ENCODE peak calls at places on chromosomes 7 and 10, in eight cellular contexts. One of them, this sample, is unnamed.
A peak's percentile ranks its signal among the peaks of the same experiment; 100 is the strongest.

GRCh38 chr10:128766915-128767314 is 640.7 kb upstream of the MKI67 start:
- DNase-seq in activated CD4-positive, alpha-beta T cell treated with anti-CD3 and anti-CD28 coated beads for 36 hours: no peak
- DNase-seq in activated B cell treated with CpG ODN at 0.5 μM for 24 hours: no peak
- DNase-seq in stimulated activated naive B cell treated with anti-CD40 and anti-IgM and Interleukin-4, amounts not matched to agents 10 μg/mL and 1 μg/mL and 100 μg/mL, for 72 hours: no peak
- DNase-seq in SJSA1: no peak
- DNase-seq in GM23338: no peak
- DNase-seq in transverse colon: no peak
- DNase-seq in A549: no peak
- DNase-seq in this sample: no peak

GRCh38 chr7:38541440-38541839 is 89.7 kb downstream of the AMPH start:
- DNase-seq in stimulated activated naive B cell treated with anti-CD40 and anti-IgM and Interleukin-4, amounts not matched to agents 10 μg/mL and 1 μg/mL and 100 μg/mL, for 72 hours: no peak
- DNase-seq in transverse colon: peak; percentile 8
- DNase-seq in SJSA1: no peak
- DNase-seq in activated CD4-positive, alpha-beta T cell treated with anti-CD3 and anti-CD28 coated beads for 36 hours: no peak
- DNase-seq in A549: no peak
- DNase-seq in GM23338: no peak
- DNase-seq in activated B cell treated with CpG ODN at 0.5 μM for 24 hours: no peak
- DNase-seq in this sample: no peak

GRCh38 chr7:121369462-121369861 is 26.6 kb downstream of the FAM3C start:
- DNase-seq in SJSA1: no peak
- DNase-seq in GM23338: no peak
- DNase-seq in transverse colon: no peak
- DNase-seq in activated CD4-positive, alpha-beta T cell treated with anti-CD3 and anti-CD28 coated beads for 36 hours: no peak
- DNase-seq in A549: peak; percentile 5
- DNase-seq in activated B cell treated with CpG ODN at 0.5 μM for 24 hours: no peak
- DNase-seq in stimulated activated naive B cell treated with anti-CD40 and anti-IgM and Interleukin-4, amounts not matched to agents 10 μg/mL and 1 μg/mL and 100 μg/mL, for 72 hours: no peak
- DNase-seq in this sample: no peak

GRCh38 chr7:142878315-142878714 is 7.2 kb downstream of the TRPV6 start:
- DNase-seq in stimulated activated naive B cell treated with anti-CD40 and anti-IgM and Interleukin-4, amounts not matched to agents 10 μg/mL and 1 μg/mL and 100 μg/mL, for 72 hours: no peak
- DNase-seq in SJSA1: no peak
- DNase-seq in transverse colon: no peak
- DNase-seq in A549: no peak
- DNase-seq in activated B cell treated with CpG ODN at 0.5 μM for 24 hours: no peak
- DNase-seq in GM23338: no peak
- DNase-seq in activated CD4-positive, alpha-beta T cell treated with anti-CD3 and anti-CD28 coated beads for 36 hours: no peak
- DNase-seq in this sample: no peak

GRCh38 chr10:130631139-130631864 is 495.1 kb downstream of the GLRX3 start:
- DNase-seq in stimulated activated naive B cell treated with anti-CD40 and anti-IgM and Interleukin-4, amounts not matched to agents 10 μg/mL and 1 μg/mL and 100 μg/mL, for 72 hours: no peak
- DNase-seq in transverse colon: peak; percentile 20
- DNase-seq in A549: no peak
- DNase-seq in activated B cell treated with CpG ODN at 0.5 μM for 24 hours: no peak
- DNase-seq in GM23338: no peak
- DNase-seq in activated CD4-positive, alpha-beta T cell treated with anti-CD3 and anti-CD28 coated beads for 36 hours: no peak
- DNase-seq in SJSA1: no peak
- DNase-seq in this sample: no peak

GRCh38 chr7:45917064-45917463 is 4.0 kb downstream of the IGFBP3 start:
- DNase-seq in activated B cell treated with CpG ODN at 0.5 μM for 24 hours: no peak
- DNase-seq in stimulated activated naive B cell treated with anti-CD40 and anti-IgM and Interleukin-4, amounts not matched to agents 10 μg/mL and 1 μg/mL and 100 μg/mL, for 72 hours: no peak
- DNase-seq in A549: no peak
- DNase-seq in SJSA1: no peak
- DNase-seq in transverse colon: no peak
- DNase-seq in GM23338: no peak
- DNase-seq in activated CD4-positive, alpha-beta T cell treated with anti-CD3 and anti-CD28 coated beads for 36 hours: no peak
- DNase-seq in this sample: no peak

GRCh38 chr10:57972783-57973182 is 294.9 kb downstream of the IPMK start:
- DNase-seq in GM23338: no peak
- DNase-seq in A549: no peak
- DNase-seq in stimulated activated naive B cell treated with anti-CD40 and anti-IgM and Interleukin-4, amounts not matched to agents 10 μg/mL and 1 μg/mL and 100 μg/mL, for 72 hours: no peak
- DNase-seq in transverse colon: no peak
- DNase-seq in SJSA1: no peak
- DNase-seq in activated CD4-positive, alpha-beta T cell treated with anti-CD3 and anti-CD28 coated beads for 36 hours: no peak
- DNase-seq in activated B cell treated with CpG ODN at 0.5 μM for 24 hours: no peak
- DNase-seq in this sample: no peak

GRCh38 chr10:114042895-114043531 is 653 bp upstream of the ADRB1 start:
- DNase-seq in transverse colon: peak; percentile 21
- DNase-seq in stimulated activated naive B cell treated with anti-CD40 and anti-IgM and Interleukin-4, amounts not matched to agents 10 μg/mL and 1 μg/mL and 100 μg/mL, for 72 hours: peak; percentile 23
- DNase-seq in SJSA1: peak; percentile 55
- DNase-seq in activated CD4-positive, alpha-beta T cell treated with anti-CD3 and anti-CD28 coated beads for 36 hours: peak; percentile 31
- DNase-seq in GM23338: peak; percentile 76
- DNase-seq in activated B cell treated with CpG ODN at 0.5 μM for 24 hours: peak; percentile 27
- DNase-seq in A549: peak; percentile 63
- DNase-seq in this sample: peak; percentile 56

GRCh38 chr7:92765725-92766124 is 70.6 kb downstream of the CDK6 start:
- DNase-seq in A549: peak; percentile 85
- DNase-seq in GM23338: no peak
- DNase-seq in SJSA1: peak; percentile 75
- DNase-seq in activated CD4-positive, alpha-beta T cell treated with anti-CD3 and anti-CD28 coated beads for 36 hours: no peak
- DNase-seq in activated B cell treated with CpG ODN at 0.5 μM for 24 hours: no peak
- DNase-seq in transverse colon: no peak
- DNase-seq in stimulated activated naive B cell treated with anti-CD40 and anti-IgM and Interleukin-4, amounts not matched to agents 10 μg/mL and 1 μg/mL and 100 μg/mL, for 72 hours: no peak
- DNase-seq in this sample: no peak

GRCh38 chr10:80633383-80633860 is 95.7 kb downstream of the SH2D4B start:
- DNase-seq in activated B cell treated with CpG ODN at 0.5 μM for 24 hours: no peak
- DNase-seq in stimulated activated naive B cell treated with anti-CD40 and anti-IgM and Interleukin-4, amounts not matched to agents 10 μg/mL and 1 μg/mL and 100 μg/mL, for 72 hours: no peak
- DNase-seq in transverse colon: no peak
- DNase-seq in activated CD4-positive, alpha-beta T cell treated with anti-CD3 and anti-CD28 coated beads for 36 hours: no peak
- DNase-seq in A549: no peak
- DNase-seq in GM23338: no peak
- DNase-seq in SJSA1: no peak
- DNase-seq in this sample: no peak

GRCh38 chr7:116316838-116317612 is 106.7 kb downstream of the TES start:
- DNase-seq in A549: peak; percentile 98
- DNase-seq in SJSA1: peak; percentile 92
- DNase-seq in stimulated activated naive B cell treated with anti-CD40 and anti-IgM and Interleukin-4, amounts not matched to agents 10 μg/mL and 1 μg/mL and 100 μg/mL, for 72 hours: peak; percentile 20
- DNase-seq in GM23338: no peak
- DNase-seq in activated B cell treated with CpG ODN at 0.5 μM for 24 hours: no peak
- DNase-seq in activated CD4-positive, alpha-beta T cell treated with anti-CD3 and anti-CD28 coated beads for 36 hours: peak; percentile 66
- DNase-seq in transverse colon: no peak
- DNase-seq in this sample: no peak

GRCh38 chr7:100745184-100745583 is 11.8 kb downstream of the ZAN start:
- DNase-seq in activated CD4-positive, alpha-beta T cell treated with anti-CD3 and anti-CD28 coated beads for 36 hours: peak; percentile 40
- DNase-seq in activated B cell treated with CpG ODN at 0.5 μM for 24 hours: peak; percentile 45
- DNase-seq in GM23338: peak; percentile 67
- DNase-seq in SJSA1: peak; percentile 34
- DNase-seq in stimulated activated naive B cell treated with anti-CD40 and anti-IgM and Interleukin-4, amounts not matched to agents 10 μg/mL and 1 μg/mL and 100 μg/mL, for 72 hours: peak; percentile 46
- DNase-seq in transverse colon: peak; percentile 17
- DNase-seq in A549: no peak
- DNase-seq in this sample: peak; percentile 72

GRCh38 chr7:99392659-99393362 is 15.6 kb downstream of the PDAP1 start:
- DNase-seq in transverse colon: peak; percentile 91
- DNase-seq in activated B cell treated with CpG ODN at 0.5 μM for 24 hours: peak; percentile 79
- DNase-seq in GM23338: peak; percentile 93
- DNase-seq in stimulated activated naive B cell treated with anti-CD40 and anti-IgM and Interleukin-4, amounts not matched to agents 10 μg/mL and 1 μg/mL and 100 μg/mL, for 72 hours: peak; percentile 62
- DNase-seq in A549: no peak
- DNase-seq in activated CD4-positive, alpha-beta T cell treated with anti-CD3 and anti-CD28 coated beads for 36 hours: peak; percentile 89
- DNase-seq in SJSA1: no peak
- DNase-seq in this sample: peak; percentile 95

GRCh38 chr7:16791895-16792294 is 12.9 kb downstream of the AGR2 start:
- DNase-seq in A549: no peak
- DNase-seq in stimulated activated naive B cell treated with anti-CD40 and anti-IgM and Interleukin-4, amounts not matched to agents 10 μg/mL and 1 μg/mL and 100 μg/mL, for 72 hours: no peak
- DNase-seq in activated B cell treated with CpG ODN at 0.5 μM for 24 hours: no peak
- DNase-seq in transverse colon: no peak
- DNase-seq in activated CD4-positive, alpha-beta T cell treated with anti-CD3 and anti-CD28 coated beads for 36 hours: no peak
- DNase-seq in GM23338: no peak
- DNase-seq in SJSA1: no peak
- DNase-seq in this sample: peak; percentile 47

GRCh38 chr7:132655071-132655761 is 78.9 kb upstream of the PLXNA4 start:
- DNase-seq in A549: no peak
- DNase-seq in stimulated activated naive B cell treated with anti-CD40 and anti-IgM and Interleukin-4, amounts not matched to agents 10 μg/mL and 1 μg/mL and 100 μg/mL, for 72 hours: no peak
- DNase-seq in transverse colon: peak; percentile 50
- DNase-seq in activated B cell treated with CpG ODN at 0.5 μM for 24 hours: no peak
- DNase-seq in activated CD4-positive, alpha-beta T cell treated with anti-CD3 and anti-CD28 coated beads for 36 hours: peak; percentile 81
- DNase-seq in GM23338: peak; percentile 62
- DNase-seq in SJSA1: no peak
- DNase-seq in this sample: no peak

GRCh38 chr10:132889091-132889490 is 53.3 kb downstream of the CFAP46 start:
- DNase-seq in activated B cell treated with CpG ODN at 0.5 μM for 24 hours: no peak
- DNase-seq in activated CD4-positive, alpha-beta T cell treated with anti-CD3 and anti-CD28 coated beads for 36 hours: no peak
- DNase-seq in SJSA1: no peak
- DNase-seq in GM23338: no peak
- DNase-seq in transverse colon: no peak
- DNase-seq in A549: peak; percentile 37
- DNase-seq in stimulated activated naive B cell treated with anti-CD40 and anti-IgM and Interleukin-4, amounts not matched to agents 10 μg/mL and 1 μg/mL and 100 μg/mL, for 72 hours: no peak
- DNase-seq in this sample: no peak

GRCh38 chr7:69060516-69060915 is 537.8 kb upstream of the AUTS2 start:
- DNase-seq in stimulated activated naive B cell treated with anti-CD40 and anti-IgM and Interleukin-4, amounts not matched to agents 10 μg/mL and 1 μg/mL and 100 μg/mL, for 72 hours: no peak
- DNase-seq in transverse colon: no peak
- DNase-seq in SJSA1: no peak
- DNase-seq in activated CD4-positive, alpha-beta T cell treated with anti-CD3 and anti-CD28 coated beads for 36 hours: no peak
- DNase-seq in activated B cell treated with CpG ODN at 0.5 μM for 24 hours: no peak
- DNase-seq in GM23338: no peak
- DNase-seq in A549: no peak
- DNase-seq in this sample: peak; percentile 79

GRCh38 chr10:87847550-87847949 is 15.8 kb downstream of the KLLN start:
- DNase-seq in stimulated activated naive B cell treated with anti-CD40 and anti-IgM and Interleukin-4, amounts not matched to agents 10 μg/mL and 1 μg/mL and 100 μg/mL, for 72 hours: no peak
- DNase-seq in GM23338: no peak
- DNase-seq in A549: no peak
- DNase-seq in transverse colon: no peak
- DNase-seq in activated CD4-positive, alpha-beta T cell treated with anti-CD3 and anti-CD28 coated beads for 36 hours: no peak
- DNase-seq in SJSA1: no peak
- DNase-seq in activated B cell treated with CpG ODN at 0.5 μM for 24 hours: no peak
- DNase-seq in this sample: no peak

GRCh38 chr7:54260868-54261475 is 281.2 kb upstream of the VSTM2A start:
- DNase-seq in activated CD4-positive, alpha-beta T cell treated with anti-CD3 and anti-CD28 coated beads for 36 hours: no peak
- DNase-seq in GM23338: no peak
- DNase-seq in SJSA1: no peak
- DNase-seq in activated B cell treated with CpG ODN at 0.5 μM for 24 hours: no peak
- DNase-seq in stimulated activated naive B cell treated with anti-CD40 and anti-IgM and Interleukin-4, amounts not matched to agents 10 μg/mL and 1 μg/mL and 100 μg/mL, for 72 hours: no peak
- DNase-seq in transverse colon: no peak
- DNase-seq in A549: no peak
- DNase-seq in this sample: no peak

GRCh38 chr7:140674356-140674800 is 1.6 kb downstream of the ADCK2 start:
- DNase-seq in activated CD4-positive, alpha-beta T cell treated with anti-CD3 and anti-CD28 coated beads for 36 hours: no peak
- DNase-seq in A549: no peak
- DNase-seq in GM23338: no peak
- DNase-seq in activated B cell treated with CpG ODN at 0.5 μM for 24 hours: no peak
- DNase-seq in transverse colon: peak; percentile 42
- DNase-seq in stimulated activated naive B cell treated with anti-CD40 and anti-IgM and Interleukin-4, amounts not matched to agents 10 μg/mL and 1 μg/mL and 100 μg/mL, for 72 hours: no peak
- DNase-seq in SJSA1: no peak
- DNase-seq in this sample: no peak

GRCh38 chr7:50056131-50056530 is 36.9 kb downstream of the ZPBP start:
- DNase-seq in stimulated activated naive B cell treated with anti-CD40 and anti-IgM and Interleukin-4, amounts not matched to agents 10 μg/mL and 1 μg/mL and 100 μg/mL, for 72 hours: no peak
- DNase-seq in transverse colon: no peak
- DNase-seq in activated CD4-positive, alpha-beta T cell treated with anti-CD3 and anti-CD28 coated beads for 36 hours: no peak
- DNase-seq in activated B cell treated with CpG ODN at 0.5 μM for 24 hours: no peak
- DNase-seq in SJSA1: no peak
- DNase-seq in GM23338: no peak
- DNase-seq in A549: no peak
- DNase-seq in this sample: peak; percentile 79

GRCh38 chr7:158284617-158285382 is 302.8 kb downstream of the PTPRN2 start:
- DNase-seq in activated CD4-positive, alpha-beta T cell treated with anti-CD3 and anti-CD28 coated beads for 36 hours: no peak
- DNase-seq in transverse colon: no peak
- DNase-seq in GM23338: no peak
- DNase-seq in stimulated activated naive B cell treated with anti-CD40 and anti-IgM and Interleukin-4, amounts not matched to agents 10 μg/mL and 1 μg/mL and 100 μg/mL, for 72 hours: no peak
- DNase-seq in A549: no peak
- DNase-seq in activated B cell treated with CpG ODN at 0.5 μM for 24 hours: no peak
- DNase-seq in SJSA1: no peak
- DNase-seq in this sample: no peak